ENCODE peak calls at places on chromosomes 13 and 19, in nine cellular contexts. L is Peyer's patch, D is body of pancreas, V is fibroblast of the aortic adventitia, S is A673, T is heart right ventricle, J is fibroblast of lung, X is lung, W is AG09319. P is an unnamed sample.

GRCh38 chr19:54201980-54202379 is 1.3 kb downstream of the RPS9 start:
- DNase-seq in L (no peak), D (no peak), V (no peak), S (no peak), T (no peak), J (no peak), X (no peak), W (no peak), P (no peak)

GRCh38 chr19:10544242-10544752 is 593 bp downstream of the ATG4D start:
- DNase-seq in L (peak; percentile 83), D (peak; percentile 77), V (no peak), S (no peak), T (no peak), J (no peak), X (peak; percentile 33), W (no peak), P (peak; percentile 65)

GRCh38 chr13:49395416-49396277 is 48.2 kb downstream of the CAB39L start:
- DNase-seq in L (no peak), D (peak; percentile 32), V (peak; percentile 88), S (no peak), T (no peak), J (peak; percentile 49), X (no peak), W (no peak), P (no peak)

GRCh38 chr19:43936219-43936618 is 1.1 kb upstream of the ZNF45 start:
- DNase-seq in L (no peak), D (no peak), V (no peak), S (no peak), T (no peak), J (no peak), X (no peak), W (no peak), P (no peak)

GRCh38 chr13:29581666-29582065 is 13.8 kb downstream of the SLC7A1 start:
- DNase-seq in L (no peak), D (no peak), V (no peak), S (peak; percentile 33), T (no peak), J (no peak), X (no peak), W (no peak), P (no peak)

GRCh38 chr13:36764957-36765356 is 54.1 kb upstream of the RFXAP start:
- DNase-seq in L (no peak), D (no peak), V (no peak), S (peak; percentile 46), T (no peak), J (no peak), X (no peak), W (no peak), P (no peak)

GRCh38 chr13:113474179-113474578 is 16.3 kb downstream of the DCUN1D2 start:
- DNase-seq in L (no peak), D (no peak), V (no peak), S (peak; percentile 28), T (no peak), J (peak; percentile 86), X (peak; percentile 46), W (peak; percentile 15), P (peak; percentile 93)

GRCh38 chr19:53158119-53158656 is 665 bp downstream of the ZNF347 start:
- DNase-seq in L (peak; percentile 53), D (peak; percentile 40), V (peak; percentile 27), S (peak; percentile 12), T (peak; percentile 23), J (peak; percentile 28), X (peak; percentile 29), W (peak; percentile 2), P (peak; percentile 51)

GRCh38 chr13:51585696-51586095 is 1.4 kb downstream of the WDFY2 start:
- DNase-seq in L (no peak), D (no peak), V (peak; percentile 45), S (peak; percentile 56), T (no peak), J (no peak), X (no peak), W (no peak), P (peak; percentile 44)

GRCh38 chr19:36115453-36116343 is at the start of gene TBCB:
- DNase-seq in L (peak; percentile 93), D (no peak), V (peak; percentile 29), S (peak; percentile 38), T (peak; percentile 87), J (peak; percentile 27), X (peak; percentile 91), W (no peak), P (no peak)

GRCh38 chr13:111282425-111282824 is 38.0 kb upstream of the TEX29 start:
- DNase-seq in L (no peak), D (peak; percentile 61), V (no peak), S (no peak), T (no peak), J (no peak), X (no peak), W (no peak), P (no peak)

GRCh38 chr13:80029170-80029569 is 311.8 kb downstream of the SPRY2 start:
- DNase-seq in L (no peak), D (peak; percentile 64), V (no peak), S (no peak), T (peak; percentile 9), J (no peak), X (no peak), W (no peak), P (no peak)

GRCh38 chr13:80035096-80035495 is 305.8 kb downstream of the SPRY2 start:
- DNase-seq in L (no peak), D (no peak), V (peak; percentile 74), S (no peak), T (no peak), J (no peak), X (no peak), W (no peak), P (no peak)

GRCh38 chr13:80033286-80033685 is 307.6 kb downstream of the SPRY2 start:
- DNase-seq in L (no peak), D (no peak), V (no peak), S (no peak), T (no peak), J (no peak), X (no peak), W (no peak), P (no peak)

GRCh38 chr13:80030491-80030890 is 310.4 kb downstream of the SPRY2 start:
- DNase-seq in L (peak; percentile 49), D (peak; percentile 26), V (no peak), S (peak; percentile 56), T (no peak), J (no peak), X (peak; percentile 49), W (no peak), P (peak; percentile 70)
- TF ChIP-seq CTCF in L (peak; percentile 51), D (no peak), V (no peak), S (peak; percentile 41), T (peak; percentile 35), J (no peak), X (no peak), W (peak; percentile 16), P (peak; percentile 33)

DNA sequence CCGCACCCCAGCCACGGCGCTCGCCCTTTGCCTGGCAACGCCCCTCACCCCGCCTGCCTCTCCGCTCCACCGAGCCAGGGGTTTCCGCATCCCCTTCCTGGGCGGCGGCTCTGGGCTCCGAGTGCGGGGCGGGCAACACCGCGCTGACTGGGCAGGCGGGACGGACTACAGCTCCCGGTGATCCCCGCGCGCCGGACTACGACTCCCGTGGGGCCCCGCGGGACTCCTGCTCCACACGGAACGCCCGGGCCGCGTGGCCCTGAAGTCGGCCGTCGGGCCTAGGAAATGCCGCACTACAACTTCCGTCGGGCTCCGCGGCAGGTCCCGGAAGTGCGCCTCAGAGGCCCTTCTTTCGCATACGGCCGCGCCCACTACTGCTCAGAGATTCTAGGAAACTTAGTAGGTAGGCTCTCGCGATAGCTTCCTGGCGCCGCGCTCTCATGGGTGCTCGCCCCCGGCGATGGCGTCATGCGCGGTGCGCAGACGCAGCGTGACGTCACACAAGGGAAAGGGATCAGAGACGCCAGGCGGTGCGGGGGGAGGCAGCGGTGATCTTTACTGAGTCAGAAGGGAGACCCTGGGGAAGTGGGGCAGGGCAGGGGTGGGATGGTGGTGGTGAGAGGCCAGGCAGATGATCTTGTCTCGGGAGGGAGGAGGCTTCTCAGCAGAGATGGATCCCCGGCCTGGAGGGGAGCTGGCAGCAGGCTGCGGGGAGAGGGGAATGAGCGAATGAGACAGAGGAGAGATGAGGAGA is at the start of gene JOSD2:
- DNase-seq in L (peak; percentile 98), D (peak; percentile 99), V (peak; percentile 99), S (peak; percentile 100), T (peak; percentile 98), J (peak; percentile 100), X (peak; percentile 96), W (peak; percentile 99), P (peak; percentile 98)
- TF ChIP-seq CTCF in L (no peak), D (no peak), V (no peak), S (no peak), T (no peak), J (no peak), X (peak; percentile 7), W (no peak), P (no peak)

GRCh38 chr19:48556825-48557224 is 4.9 kb downstream of the SULT2B1 start:
- DNase-seq in L (no peak), D (no peak), V (no peak), S (no peak), T (no peak), J (no peak), X (no peak), W (no peak), P (no peak)

GRCh38 chr19:48561412-48561811 is 9.4 kb downstream of the SULT2B1 start:
- DNase-seq in L (no peak), D (no peak), V (no peak), S (no peak), T (no peak), J (no peak), X (no peak), W (no peak), P (no peak)

GRCh38 chr19:48556163-48556562 is 4.2 kb downstream of the SULT2B1 start:
- DNase-seq in L (peak; percentile 79), D (no peak), V (peak; percentile 59), S (no peak), T (no peak), J (peak; percentile 68), X (no peak), W (no peak), P (no peak)

GRCh38 chr19:48558018-48558684 is 6.2 kb downstream of the SULT2B1 start:
- DNase-seq in L (peak; percentile 97), D (peak; percentile 54), V (peak; percentile 62), S (no peak), T (peak; percentile 21), J (peak; percentile 49), X (no peak), W (no peak), P (no peak)

GRCh38 chr19:48560095-48560530 is 8.1 kb downstream of the SULT2B1 start:
- DNase-seq in L (no peak), D (no peak), V (no peak), S (no peak), T (no peak), J (no peak), X (no peak), W (no peak), P (peak; percentile 77)
- TF ChIP-seq CTCF in L (no peak), D (no peak), V (no peak), S (no peak), T (no peak), J (no peak), X (no peak), W (no peak), P (peak; percentile 57)

DNA sequence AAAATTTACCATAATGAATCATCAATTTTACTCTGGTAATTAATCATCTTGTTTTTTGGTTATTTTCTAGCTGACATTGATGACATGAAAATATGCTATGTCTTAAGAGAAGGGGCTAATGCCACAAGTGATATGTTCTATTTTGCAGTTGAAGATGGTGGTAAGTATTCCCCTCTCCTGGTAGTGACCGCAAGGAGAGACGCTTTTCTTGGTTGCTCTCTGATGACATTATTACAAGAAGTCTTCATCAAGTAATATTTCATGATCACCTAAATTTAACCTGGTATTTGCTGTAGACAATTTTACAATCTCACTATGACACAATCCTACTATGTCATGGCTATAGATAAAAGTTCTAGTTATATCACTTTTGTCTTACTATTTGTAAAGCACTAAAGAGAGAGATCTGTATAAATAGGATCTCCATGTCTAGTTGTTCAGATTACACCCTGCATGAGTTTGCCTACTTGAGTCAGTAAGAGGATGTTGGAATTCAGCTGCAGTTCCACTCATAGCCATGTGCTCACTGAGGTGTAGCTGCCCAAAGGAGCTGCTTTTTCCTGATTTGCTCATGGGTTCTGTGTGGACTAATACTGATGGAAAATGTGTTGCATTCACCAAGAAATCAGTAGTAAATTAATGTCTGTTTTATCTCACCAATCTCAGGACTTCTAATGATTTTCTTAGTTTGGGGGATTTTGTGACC is 10.9 kb downstream of the FREM2 start:
- DNase-seq in L (no peak), D (no peak), V (no peak), S (peak; percentile 45), T (no peak), J (no peak), X (no peak), W (no peak), P (peak; percentile 5)
- TF ChIP-seq CTCF in L (no peak), D (no peak), V (no peak), S (peak; percentile 14), T (no peak), J (no peak), X (no peak), W (no peak), P (no peak)